ENCODE peak calls at places on chromosomes 12 and 14, in eight cellular contexts. Z is cardiac muscle cell, J is astrocyte of the spinal cord, C is heart left ventricle, E is left ventricle myocardium inferior, K is mammary epithelial cell, F is GM12864, O is choroid plexus epithelial cell. L is an unnamed sample.
A peak's percentile ranks its signal among the peaks of the same experiment; 100 is the strongest.

GRCh38 chr14:70073924-70074566 is 114.7 kb downstream of the SLC8A3 start:
- DNase-seq in K (peak; percentile 68), J (peak; percentile 52), O (peak; percentile 89), Z (peak; percentile 82), F (peak; percentile 37), E (no peak), C (peak; percentile 63), L (peak; percentile 78)

GRCh38 chr12:118145113-118145797 is 9.3 kb downstream of the PEBP1 start:
- DNase-seq in C (no peak), K (no peak), F (peak; percentile 44), E (no peak), J (no peak), O (no peak), Z (no peak), L (peak; percentile 83)

GRCh38 chr12:470133-470532 is 10.4 kb downstream of the B4GALNT3 start:
- DNase-seq in J (no peak), E (no peak), K (no peak), F (no peak), O (no peak), C (no peak), Z (no peak), L (no peak)

GRCh38 chr12:131830335-131831020 is 2.3 kb downstream of the MMP17 start:
- DNase-seq in E (peak; percentile 86), C (peak; percentile 92), F (no peak), Z (peak; percentile 93), O (peak; percentile 88), K (peak; percentile 71), J (peak; percentile 78), L (peak; percentile 56)

GRCh38 chr12:93571854-93572711 is at the start of gene SOCS2:
- DNase-seq in C (peak; percentile 73), K (peak; percentile 30), J (no peak), F (no peak), E (peak; percentile 38), Z (peak; percentile 43), O (peak; percentile 22), L (no peak)

GRCh38 chr12:111216387-111217159 is 152.3 kb downstream of the PHETA1 start:
- DNase-seq in O (no peak), C (no peak), F (no peak), Z (no peak), J (no peak), E (no peak), K (no peak), L (no peak)

GRCh38 chr12:131713349-131713748 is 2.5 kb downstream of the SFSWAP start:
- DNase-seq in C (no peak), F (no peak), O (no peak), E (no peak), J (no peak), K (no peak), Z (no peak), L (no peak)

GRCh38 chr12:83017001-83017400 is 330.3 kb downstream of the TMTC2 start:
- DNase-seq in K (peak; percentile 2), J (no peak), F (no peak), C (no peak), Z (no peak), E (no peak), O (no peak), L (no peak)

GRCh38 chr14:56145965-56146364 is 27.8 kb downstream of the PELI2 start:
- DNase-seq in E (no peak), C (no peak), O (peak; percentile 74), J (peak; percentile 78), Z (peak; percentile 71), F (no peak), K (peak; percentile 2), L (peak; percentile 12)

GRCh38 chr14:58533417-58533816 is 104.3 kb upstream of the DACT1 start:
- DNase-seq in Z (peak; percentile 85), C (no peak), F (no peak), J (peak; percentile 12), K (no peak), O (peak; percentile 37), E (no peak), L (no peak)

GRCh38 chr14:74508844-74509428 is 15.4 kb downstream of the ISCA2 start:
- DNase-seq in Z (no peak), K (no peak), O (no peak), F (no peak), C (no peak), J (no peak), E (no peak), L (no peak)

GRCh38 chr12:112001555-112001954 is 11.4 kb downstream of the TMEM116 start:
- DNase-seq in C (no peak), F (no peak), K (no peak), Z (peak; percentile 38), O (peak; percentile 14), J (no peak), E (no peak), L (no peak)

GRCh38 chr12:23950011-23950774 is 723 bp upstream of the SOX5 start:
- DNase-seq in Z (peak; percentile 30), E (no peak), J (peak; percentile 46), O (peak; percentile 26), K (peak; percentile 8), C (no peak), F (no peak), L (no peak)

GRCh38 chr14:53493310-53493709 is 340.2 kb upstream of the DDHD1 start:
- DNase-seq in C (no peak), F (no peak), Z (no peak), J (no peak), E (no peak), O (no peak), K (no peak), L (no peak)

GRCh38 chr14:49971156-49972141 is 78.6 kb downstream of the ARF6 start:
- DNase-seq in F (peak; percentile 97), Z (peak; percentile 73), J (no peak), C (no peak), E (no peak), K (no peak), O (peak; percentile 43), L (peak; percentile 93)

GRCh38 chr12:62647586-62647985 is 181.0 kb downstream of the MON2 start:
- DNase-seq in F (no peak), K (no peak), E (peak; percentile 50), J (no peak), Z (peak; percentile 76), O (peak; percentile 59), C (peak; percentile 66), L (no peak)

GRCh38 chr12:85058339-85058738 is 22.2 kb downstream of the LRRIQ1 start:
- DNase-seq in F (no peak), Z (no peak), E (no peak), C (no peak), O (no peak), K (no peak), J (no peak), L (no peak)

GRCh38 chr14:82779301-82779700 is 1245.6 kb upstream of the SEL1L start:
- DNase-seq in C (no peak), K (no peak), E (no peak), Z (no peak), F (no peak), O (no peak), J (no peak), L (no peak)

GRCh38 chr12:88418856-88419497 is 161.3 kb downstream of the KITLG start:
- DNase-seq in F (no peak), J (no peak), E (no peak), Z (peak; percentile 75), C (no peak), K (no peak), O (peak; percentile 80), L (no peak)

GRCh38 chr12:58247633-58248032 is 306.3 kb downstream of the ATP23 start:
- DNase-seq in O (peak; percentile 13), J (no peak), Z (no peak), F (no peak), E (no peak), K (no peak), C (no peak), L (no peak)
- TF ChIP-seq CTCF in O (peak; percentile 41), J (peak; percentile 10), Z (no peak), F (no peak), E (no peak), K (no peak), C (no peak), L (no peak)

DNA sequence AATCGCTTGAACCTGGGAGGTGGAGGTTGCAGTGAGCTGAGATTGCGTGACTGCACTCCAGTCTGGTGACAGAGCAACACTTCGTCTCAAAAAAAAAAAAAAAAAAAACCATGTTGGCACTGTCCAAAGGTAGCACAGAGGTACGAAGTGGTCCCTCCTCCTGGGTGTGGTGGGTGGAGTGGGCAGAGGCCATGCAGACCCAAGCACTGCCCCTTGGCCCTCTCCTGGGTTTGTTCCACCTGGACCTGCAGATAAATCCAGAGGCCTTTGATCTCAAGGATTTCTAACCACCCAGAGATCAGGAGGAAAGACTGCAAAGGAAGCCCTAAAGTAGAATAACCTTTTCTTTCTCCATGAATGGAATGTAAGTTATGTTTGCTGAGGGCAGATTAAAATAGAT is 8.7 kb upstream of the GALNT6 start:
- DNase-seq in F (no peak), Z (no peak), C (no peak), K (no peak), O (no peak), E (no peak), J (no peak), L (no peak)
- H3K4me3 ChIP-seq in F (no peak overlapping the region), Z (no peak overlapping the region), C (no peak overlapping the region), K (no peak overlapping the region), O (no peak overlapping the region), E (no peak overlapping the region), J (no peak overlapping the region), L (no peak overlapping the region)

DNA sequence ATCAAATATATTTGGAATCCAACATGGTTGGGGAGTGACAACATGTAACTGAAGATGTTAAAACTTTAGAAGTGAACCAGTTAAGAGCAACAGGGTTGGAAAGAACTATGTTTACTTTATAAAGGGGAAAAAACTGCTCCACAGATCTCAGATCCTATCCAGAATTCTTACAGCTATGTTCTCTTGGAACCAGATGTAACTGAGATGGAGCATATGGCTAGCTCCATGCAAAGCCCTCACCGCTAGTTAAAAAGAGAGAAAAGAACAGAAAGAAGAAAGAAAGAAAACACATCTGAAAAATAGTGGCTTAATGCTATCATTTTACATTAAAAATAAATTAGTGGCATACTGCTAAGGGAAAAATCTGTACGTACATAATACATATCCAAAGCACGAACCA is 235.3 kb downstream of the NELL2 start:
- DNase-seq in E (no peak), O (no peak), K (no peak), F (no peak), J (no peak), Z (no peak), C (no peak), L (no peak)
- TF ChIP-seq CTCF in E (no peak), O (no peak), K (no peak), F (no peak), J (no peak), Z (no peak), C (no peak), L (no peak)

GRCh38 chr14:60515244-60515695 is 6.3 kb downstream of the SIX6 start:
- DNase-seq in J (no peak), O (no peak), C (no peak), E (no peak), Z (no peak), F (no peak), K (no peak), L (no peak)

GRCh38 chr14:60512952-60513554 is 4.1 kb downstream of the SIX6 start:
- DNase-seq in C (no peak), K (no peak), E (no peak), F (no peak), O (no peak), Z (no peak), J (no peak), L (no peak)

GRCh38 chr14:60515696-60516284 is 6.8 kb downstream of the SIX6 start:
- DNase-seq in K (no peak), F (no peak), E (no peak), C (peak; percentile 56), O (no peak), Z (no peak), J (no peak), L (no peak)

GRCh38 chr14:60510976-60511599 is 2.1 kb downstream of the SIX6 start:
- DNase-seq in J (no peak), Z (no peak), E (no peak), F (no peak), C (no peak), K (no peak), O (no peak), L (no peak)

GRCh38 chr14:60514378-60515243 is 5.7 kb downstream of the SIX6 start:
- DNase-seq in C (peak; percentile 51), J (no peak), O (no peak), Z (peak; percentile 6), E (no peak), F (no peak), K (no peak), L (no peak)
- H3K4me3 ChIP-seq in C (peak overlapping the region; percentile 26), J (peak overlapping the region; percentile 20), O (peak overlapping the region; percentile 34), Z (peak overlapping the region; percentile 33), E (peak overlapping the region; percentile 59), F (peak overlapping the region; percentile 17), K (peak overlapping the region; percentile 27), L (no peak overlapping the region)

L was measured in GM12865.